ENCODE peak calls at places on chromosomes 16 and 17, in seven cellular contexts. H is psoas muscle; U is right lobe of liver; K is CD8-positive, alpha-beta memory T cell; P is HAP-1; X is mucosa of descending colon; M is NT2/D1. G is an unnamed sample. For H3K36me3, the result is how much of the 10 kb centered on the place peaks cover.

GRCh38 chr17:77571562-77571981 is 386.9 kb upstream of the TNRC6C start:
- DNase-seq in X (no peak), U (no peak), M (no peak), P (peak), H (no peak), K (no peak), G (peak)

GRCh38 chr17:57649731-57650484 is 95.2 kb downstream of the CCDC182 start:
- DNase-seq in K (no peak), U (no peak), M (peak), P (no peak), X (no peak), H (no peak), G (no peak)

GRCh38 chr16:66150691-66151090 is 215.8 kb upstream of the CDH5 start:
- DNase-seq in M (no peak), X (no peak), U (no peak), K (no peak), P (no peak), H (no peak), G (no peak)

GRCh38 chr17:68509151-68510057 is 2.8 kb upstream of the PRKAR1A start:
- DNase-seq in P (no peak), M (no peak), H (peak), U (peak), X (peak), K (no peak), G (peak)

GRCh38 chr16:74738134-74738541 is 36.5 kb downstream of the FA2H start:
- DNase-seq in U (peak), K (no peak), X (no peak), M (no peak), H (peak), P (no peak), G (no peak)

GRCh38 chr17:77543779-77544178 is 403.0 kb downstream of the SEC14L1 start:
- DNase-seq in M (no peak), K (no peak), X (peak), P (no peak), U (no peak), H (no peak), G (no peak)

GRCh38 chr16:2818278-2818876 is 1.3 kb downstream of the PRSS21 start:
- DNase-seq in K (no peak), P (no peak), H (no peak), X (no peak), U (no peak), M (no peak), G (peak)

GRCh38 chr16:31351937-31352315 is 3.0 kb upstream of the ITGAX start:
- DNase-seq in P (no peak), U (no peak), H (peak), X (no peak), M (no peak), K (no peak), G (no peak)

GRCh38 chr16:35409503-35409902 is 1950.1 kb downstream of the TP53TG3F start:
- DNase-seq in X (no peak), H (no peak), P (no peak), K (no peak), U (no peak), M (no peak), G (no peak)

GRCh38 chr17:45123930-45124796 is 8.2 kb downstream of the PLCD3 start:
- DNase-seq in P (no peak), X (peak), H (peak), U (no peak), K (no peak), M (peak), G (no peak)

GRCh38 chr16:48384305-48384981 is 770 bp downstream of the SIAH1 start:
- DNase-seq in K (peak), X (peak), M (no peak), U (peak), H (peak), P (peak), G (peak)

GRCh38 chr16:77290451-77291110 is 91.4 kb downstream of the SYCE1L start:
- DNase-seq in P (no peak), H (no peak), K (no peak), U (no peak), X (no peak), M (no peak), G (no peak)

GRCh38 chr16:71358464-71359031 is at the start of gene CALB2:
- DNase-seq in X (peak), M (peak), K (peak), P (peak), H (peak), U (peak), G (peak)

GRCh38 chr16:22369221-22369811 is 5.1 kb downstream of the CDR2 start:
- DNase-seq in H (no peak), X (peak), U (no peak), K (peak), M (no peak), P (no peak), G (no peak)

GRCh38 chr16:86477642-86478041 is 32.7 kb upstream of the FOXF1 start:
- DNase-seq in K (no peak), H (no peak), P (no peak), M (no peak), X (no peak), U (no peak), G (no peak)

GRCh38 chr16:85134794-85135153 is 22.5 kb upstream of the CIBAR2 start:
- DNase-seq in X (no peak), P (no peak), M (no peak), K (no peak), H (no peak), U (no peak), G (no peak)

GRCh38 chr16:87598431-87598830 is 3.9 kb upstream of the JPH3 start:
- DNase-seq in M (no peak), H (no peak), K (no peak), X (no peak), P (no peak), U (no peak), G (no peak)

DNA sequence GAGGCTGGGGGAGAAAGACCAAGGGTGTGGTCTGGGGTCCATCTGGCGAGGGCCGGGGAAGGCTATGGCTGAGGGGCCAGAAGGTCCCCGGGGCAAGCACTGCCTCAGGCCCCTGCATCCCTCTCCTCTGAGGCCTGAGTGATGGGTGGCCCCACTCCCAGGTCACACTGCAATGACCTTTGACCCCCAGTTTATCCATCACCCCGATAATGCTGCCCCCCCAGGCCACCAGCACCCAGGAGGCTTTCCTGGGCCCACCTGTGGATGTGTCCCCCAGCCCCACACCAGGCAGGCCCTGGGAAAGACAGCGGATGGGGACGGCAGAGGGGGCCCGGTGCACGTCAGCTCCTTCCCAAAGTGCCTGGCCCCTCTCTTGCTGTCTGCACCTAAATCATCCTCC is 22.5 kb upstream of the CACNA1H start:
- DNase-seq in K (no peak), M (no peak), X (no peak), U (no peak), P (no peak), H (no peak), G (no peak)
- H3K36me3 ChIP-seq in K (under half), M (under half), X (under half), U (under half), P (under half), H (under half), G (under half)

GRCh38 chr17:63358111-63358839 is 87.8 kb downstream of the CYB561 start:
- DNase-seq in M (no peak), U (no peak), K (no peak), X (no peak), H (no peak), P (no peak), G (no peak)
- H3K36me3 ChIP-seq in M (under half), U (under half), K (under half), X (under half), H (under half), P (under half), G (under half)

GRCh38 chr16:19711643-19712042 is 6.4 kb downstream of the KNOP1 start:
- DNase-seq in K (no peak), U (no peak), P (no peak), M (no peak), H (no peak), X (no peak), G (no peak)

GRCh38 chr16:19715566-19715965 is 2.5 kb downstream of the KNOP1 start:
- DNase-seq in X (no peak), M (no peak), H (no peak), P (no peak), K (no peak), U (no peak), G (no peak)

GRCh38 chr16:19716183-19716582 is 1.8 kb downstream of the KNOP1 start:
- DNase-seq in H (no peak), U (no peak), M (no peak), P (no peak), K (no peak), X (peak), G (no peak)

GRCh38 chr16:19712418-19713058 is 5.5 kb downstream of the KNOP1 start:
- DNase-seq in M (no peak), H (no peak), K (no peak), U (no peak), X (no peak), P (no peak), G (no peak)

GRCh38 chr16:19713697-19714096 is 4.3 kb downstream of the KNOP1 start:
- DNase-seq in H (no peak), M (no peak), K (no peak), U (no peak), X (no peak), P (no peak), G (no peak)
- H3K36me3 ChIP-seq in H (under half), M (half or more), K (under half), U (under half), X (under half), P (half or more), G (under half)

GRCh38 chr17:5610956-5611355 is 26.6 kb upstream of the NLRP1 start:
- DNase-seq in U (no peak), K (no peak), H (no peak), X (peak), M (no peak), P (no peak), G (no peak)

GRCh38 chr17:5605452-5605851 is 21.1 kb upstream of the NLRP1 start:
- DNase-seq in H (no peak), K (no peak), M (no peak), P (no peak), U (no peak), X (no peak), G (no peak)

GRCh38 chr17:5607946-5608345 is 23.6 kb upstream of the NLRP1 start:
- DNase-seq in X (no peak), P (no peak), M (no peak), U (no peak), H (no peak), K (no peak), G (no peak)

GRCh38 chr17:5608696-5609095 is 24.4 kb upstream of the NLRP1 start:
- DNase-seq in K (no peak), H (no peak), P (no peak), U (no peak), M (no peak), X (no peak), G (no peak)
- H3K36me3 ChIP-seq in K (under half), H (under half), P (under half), U (under half), M (under half), X (under half), G (under half)

GRCh38 chr17:79137015-79137770 is 62.6 kb downstream of the ENGASE start:
- DNase-seq in U (no peak), K (no peak), X (no peak), H (no peak), P (no peak), M (no peak), G (no peak)

GRCh38 chr17:79137791-79138190 is 63.2 kb downstream of the ENGASE start:
- DNase-seq in K (no peak), P (no peak), X (no peak), M (no peak), U (no peak), H (no peak), G (no peak)

GRCh38 chr17:79135011-79135410 is 60.4 kb downstream of the ENGASE start:
- DNase-seq in P (no peak), X (no peak), M (no peak), U (no peak), K (no peak), H (no peak), G (no peak)

GRCh38 chr17:79135628-79136405 is 61.2 kb downstream of the ENGASE start:
- DNase-seq in P (no peak), K (no peak), H (no peak), X (no peak), U (no peak), M (no peak), G (no peak)

GRCh38 chr17:79136596-79136995 is 62.0 kb downstream of the ENGASE start:
- DNase-seq in K (no peak), P (no peak), M (no peak), H (no peak), U (no peak), X (no peak), G (no peak)
- H3K36me3 ChIP-seq in K (under half), P (under half), M (under half), H (under half), U (under half), X (under half), G (under half)

GRCh38 chr17:20012137-20012536 is 3.0 kb downstream of the SPECC1 start:
- DNase-seq in U (no peak), K (no peak), H (no peak), P (no peak), M (no peak), X (no peak), G (no peak)
- H3K36me3 ChIP-seq in U (under half), K (under half), H (under half), P (under half), M (under half), X (under half), G (under half)